ENCODE peak calls at places on chromosomes 13 and 19, in seven cellular contexts. One of them, this sample, is unnamed.

GRCh38 chr13:96984061-96984508 is 10.2 kb downstream of the OXGR1 start:
- DNase-seq in small intestine: peak; percentile 87
- DNase-seq in ovary: no peak
- DNase-seq in EL: no peak
- DNase-seq in endothelial cell: peak; percentile 28
- DNase-seq in T-helper 1 cell: no peak
- DNase-seq in stimulated activated CD4-positive, alpha-beta T cell treated with anti-CD3 and anti-CD28 coated beads, Interleukin-1b, Interleukin-23, amount 100 ng/mL, for 4 hours: no peak
- DNase-seq in this sample: no peak

GRCh38 chr13:28889317-28889716 is 69.2 kb downstream of the MTUS2 start:
- DNase-seq in EL: no peak
- DNase-seq in small intestine: no peak
- DNase-seq in stimulated activated CD4-positive, alpha-beta T cell treated with anti-CD3 and anti-CD28 coated beads, Interleukin-1b, Interleukin-23, amount 100 ng/mL, for 4 hours: no peak
- DNase-seq in T-helper 1 cell: no peak
- DNase-seq in endothelial cell: no peak
- DNase-seq in ovary: no peak
- DNase-seq in this sample: no peak

GRCh38 chr13:48542581-48543341 is 9.9 kb upstream of the RCBTB2 start:
- DNase-seq in EL: no peak
- DNase-seq in ovary: peak; percentile 63
- DNase-seq in small intestine: peak; percentile 66
- DNase-seq in endothelial cell: peak; percentile 39
- DNase-seq in T-helper 1 cell: no peak
- DNase-seq in stimulated activated CD4-positive, alpha-beta T cell treated with anti-CD3 and anti-CD28 coated beads, Interleukin-1b, Interleukin-23, amount 100 ng/mL, for 4 hours: no peak
- DNase-seq in this sample: no peak

GRCh38 chr19:18541258-18541991 is 1.9 kb downstream of the FKBP8 start:
- DNase-seq in EL: peak; percentile 44
- DNase-seq in T-helper 1 cell: no peak
- DNase-seq in stimulated activated CD4-positive, alpha-beta T cell treated with anti-CD3 and anti-CD28 coated beads, Interleukin-1b, Interleukin-23, amount 100 ng/mL, for 4 hours: no peak
- DNase-seq in ovary: no peak
- DNase-seq in small intestine: no peak
- DNase-seq in endothelial cell: no peak
- DNase-seq in this sample: no peak

GRCh38 chr19:29543381-29543780 is 17.6 kb downstream of the VSTM2B start:
- DNase-seq in EL: no peak
- DNase-seq in stimulated activated CD4-positive, alpha-beta T cell treated with anti-CD3 and anti-CD28 coated beads, Interleukin-1b, Interleukin-23, amount 100 ng/mL, for 4 hours: no peak
- DNase-seq in T-helper 1 cell: no peak
- DNase-seq in endothelial cell: no peak
- DNase-seq in small intestine: no peak
- DNase-seq in ovary: no peak
- DNase-seq in this sample: no peak

GRCh38 chr19:35213678-35214632 is 14.6 kb downstream of the FAM187B start:
- DNase-seq in small intestine: peak; percentile 93
- DNase-seq in EL: peak; percentile 73
- DNase-seq in stimulated activated CD4-positive, alpha-beta T cell treated with anti-CD3 and anti-CD28 coated beads, Interleukin-1b, Interleukin-23, amount 100 ng/mL, for 4 hours: peak; percentile 69
- DNase-seq in endothelial cell: no peak
- DNase-seq in ovary: peak; percentile 41
- DNase-seq in T-helper 1 cell: peak; percentile 79
- DNase-seq in this sample: peak; percentile 26

GRCh38 chr19:10222201-10222890 is 8.8 kb downstream of the S1PR2 start:
- DNase-seq in endothelial cell: no peak
- DNase-seq in stimulated activated CD4-positive, alpha-beta T cell treated with anti-CD3 and anti-CD28 coated beads, Interleukin-1b, Interleukin-23, amount 100 ng/mL, for 4 hours: no peak
- DNase-seq in ovary: no peak
- DNase-seq in T-helper 1 cell: no peak
- DNase-seq in EL: no peak
- DNase-seq in small intestine: no peak
- DNase-seq in this sample: no peak

GRCh38 chr13:80871481-80871880 is 530.6 kb upstream of the SPRY2 start:
- DNase-seq in endothelial cell: no peak
- DNase-seq in T-helper 1 cell: no peak
- DNase-seq in ovary: no peak
- DNase-seq in stimulated activated CD4-positive, alpha-beta T cell treated with anti-CD3 and anti-CD28 coated beads, Interleukin-1b, Interleukin-23, amount 100 ng/mL, for 4 hours: no peak
- DNase-seq in EL: no peak
- DNase-seq in small intestine: no peak
- DNase-seq in this sample: peak; percentile 8

GRCh38 chr19:11238781-11239376 is 540 bp upstream of the ANGPTL8 start:
- DNase-seq in endothelial cell: no peak
- DNase-seq in EL: no peak
- DNase-seq in ovary: no peak
- DNase-seq in stimulated activated CD4-positive, alpha-beta T cell treated with anti-CD3 and anti-CD28 coated beads, Interleukin-1b, Interleukin-23, amount 100 ng/mL, for 4 hours: no peak
- DNase-seq in small intestine: no peak
- DNase-seq in T-helper 1 cell: no peak
- DNase-seq in this sample: no peak

GRCh38 chr13:112158961-112159360 is 92.0 kb downstream of the SOX1 start:
- DNase-seq in T-helper 1 cell: no peak
- DNase-seq in endothelial cell: no peak
- DNase-seq in EL: no peak
- DNase-seq in ovary: no peak
- DNase-seq in small intestine: no peak
- DNase-seq in stimulated activated CD4-positive, alpha-beta T cell treated with anti-CD3 and anti-CD28 coated beads, Interleukin-1b, Interleukin-23, amount 100 ng/mL, for 4 hours: no peak
- DNase-seq in this sample: no peak

GRCh38 chr19:14979498-14980255 is at the start of gene SLC1A6:
- DNase-seq in stimulated activated CD4-positive, alpha-beta T cell treated with anti-CD3 and anti-CD28 coated beads, Interleukin-1b, Interleukin-23, amount 100 ng/mL, for 4 hours: no peak
- DNase-seq in T-helper 1 cell: no peak
- DNase-seq in endothelial cell: peak; percentile 47
- DNase-seq in small intestine: no peak
- DNase-seq in ovary: no peak
- DNase-seq in EL: no peak
- DNase-seq in this sample: peak; percentile 33

GRCh38 chr19:19403373-19403901 is 2.0 kb upstream of the GATAD2A start:
- DNase-seq in stimulated activated CD4-positive, alpha-beta T cell treated with anti-CD3 and anti-CD28 coated beads, Interleukin-1b, Interleukin-23, amount 100 ng/mL, for 4 hours: no peak
- DNase-seq in endothelial cell: no peak
- DNase-seq in T-helper 1 cell: no peak
- DNase-seq in ovary: no peak
- DNase-seq in EL: peak; percentile 68
- DNase-seq in small intestine: no peak
- DNase-seq in this sample: peak; percentile 70

GRCh38 chr19:51020988-51021651 is 1.6 kb upstream of the KLK10 start:
- DNase-seq in ovary: peak; percentile 58
- DNase-seq in stimulated activated CD4-positive, alpha-beta T cell treated with anti-CD3 and anti-CD28 coated beads, Interleukin-1b, Interleukin-23, amount 100 ng/mL, for 4 hours: no peak
- DNase-seq in EL: peak; percentile 46
- DNase-seq in endothelial cell: peak; percentile 33
- DNase-seq in T-helper 1 cell: no peak
- DNase-seq in small intestine: peak; percentile 30
- DNase-seq in this sample: peak; percentile 26

GRCh38 chr19:42325308-42325895 is at the start of gene MEGF8:
- DNase-seq in endothelial cell: peak; percentile 94
- DNase-seq in stimulated activated CD4-positive, alpha-beta T cell treated with anti-CD3 and anti-CD28 coated beads, Interleukin-1b, Interleukin-23, amount 100 ng/mL, for 4 hours: peak; percentile 98
- DNase-seq in EL: peak; percentile 99
- DNase-seq in small intestine: peak; percentile 99
- DNase-seq in ovary: peak; percentile 98
- DNase-seq in T-helper 1 cell: peak; percentile 97
- DNase-seq in this sample: peak; percentile 99

GRCh38 chr13:95833126-95833525 is 156.2 kb downstream of the DNAJC3 start:
- DNase-seq in T-helper 1 cell: no peak
- DNase-seq in EL: no peak
- DNase-seq in endothelial cell: no peak
- DNase-seq in ovary: no peak
- DNase-seq in stimulated activated CD4-positive, alpha-beta T cell treated with anti-CD3 and anti-CD28 coated beads, Interleukin-1b, Interleukin-23, amount 100 ng/mL, for 4 hours: no peak
- DNase-seq in small intestine: no peak
- DNase-seq in this sample: no peak

GRCh38 chr13:108478179-108478578 is 151.2 kb upstream of the MYO16 start:
- DNase-seq in EL: no peak
- DNase-seq in stimulated activated CD4-positive, alpha-beta T cell treated with anti-CD3 and anti-CD28 coated beads, Interleukin-1b, Interleukin-23, amount 100 ng/mL, for 4 hours: no peak
- DNase-seq in endothelial cell: no peak
- DNase-seq in T-helper 1 cell: no peak
- DNase-seq in small intestine: no peak
- DNase-seq in ovary: no peak
- DNase-seq in this sample: no peak

GRCh38 chr13:39406688-39407087 is 196.3 kb downstream of the LHFPL6 start:
- DNase-seq in ovary: no peak
- DNase-seq in T-helper 1 cell: no peak
- DNase-seq in EL: no peak
- DNase-seq in endothelial cell: no peak
- DNase-seq in stimulated activated CD4-positive, alpha-beta T cell treated with anti-CD3 and anti-CD28 coated beads, Interleukin-1b, Interleukin-23, amount 100 ng/mL, for 4 hours: no peak
- DNase-seq in small intestine: no peak
- DNase-seq in this sample: no peak

GRCh38 chr19:19464339-19465098 is 50.8 kb downstream of the TSSK6 start:
- DNase-seq in small intestine: no peak
- DNase-seq in ovary: peak; percentile 42
- DNase-seq in EL: no peak
- DNase-seq in endothelial cell: no peak
- DNase-seq in T-helper 1 cell: no peak
- DNase-seq in stimulated activated CD4-positive, alpha-beta T cell treated with anti-CD3 and anti-CD28 coated beads, Interleukin-1b, Interleukin-23, amount 100 ng/mL, for 4 hours: no peak
- DNase-seq in this sample: no peak

GRCh38 chr13:89455741-89456140 is 1784.6 kb downstream of the SLITRK5 start:
- DNase-seq in stimulated activated CD4-positive, alpha-beta T cell treated with anti-CD3 and anti-CD28 coated beads, Interleukin-1b, Interleukin-23, amount 100 ng/mL, for 4 hours: no peak
- DNase-seq in small intestine: no peak
- DNase-seq in endothelial cell: no peak
- DNase-seq in EL: no peak
- DNase-seq in ovary: no peak
- DNase-seq in T-helper 1 cell: no peak
- DNase-seq in this sample: peak; percentile 30